ENCODE peak calls at places on chromosomes 2 and 18, in four cellular contexts. V, Z, A and B are unnamed samples.
A peak's percentile ranks its signal among the peaks of the same experiment; 100 is the strongest.

GRCh38 chr18:12291161-12291560 is 16.9 kb upstream of the TUBB6 start:
- DNase-seq in A (no peak), Z (no peak), V (no peak), B (no peak)

GRCh38 chr2:86368181-86368824 is 30.9 kb upstream of the REEP1 start:
- DNase-seq in A (peak; percentile 72), V (no peak), Z (peak; percentile 33), B (no peak)

GRCh38 chr2:219362524-219363164 is 25.1 kb downstream of the DNPEP start:
- DNase-seq in A (peak; percentile 76), Z (peak; percentile 47), V (no peak), B (peak; percentile 15)

GRCh38 chr2:10909050-10909995 is 2.4 kb upstream of the KCNF1 start:
- DNase-seq in A (peak; percentile 57), V (no peak), Z (no peak), B (no peak)

GRCh38 chr18:52242711-52243110 is 97.3 kb upstream of the DCC start:
- DNase-seq in A (no peak), V (no peak), Z (no peak), B (no peak)

GRCh38 chr2:128369626-128370467 is 51.2 kb upstream of the HS6ST1 start:
- DNase-seq in A (no peak), Z (no peak), V (no peak), B (no peak)

GRCh38 chr18:77173274-77174030 is 40.9 kb upstream of the MBP start:
- DNase-seq in A (no peak), V (no peak), Z (no peak), B (no peak)

GRCh38 chr2:16073921-16074425 is 133.6 kb downstream of the MYCN start:
- DNase-seq in V (no peak), A (no peak), Z (no peak), B (no peak)

GRCh38 chr18:11246883-11247282 is 97.5 kb upstream of the PIEZO2 start:
- DNase-seq in A (no peak), V (no peak), Z (no peak), B (no peak)

GRCh38 chr2:235391964-235392615 is 101.8 kb upstream of the AGAP1 start:
- DNase-seq in V (no peak), Z (no peak), A (no peak), B (no peak)

GRCh38 chr2:99822487-99823218 is 319.7 kb downstream of the AFF3 start:
- DNase-seq in A (no peak), Z (no peak), V (no peak), B (no peak)

GRCh38 chr2:159381574-159381973 is 95.1 kb upstream of the WDSUB1 start:
- DNase-seq in V (no peak), A (peak; percentile 6), Z (peak; percentile 10), B (peak; percentile 91)

GRCh38 chr2:12046641-12047040 is 300.2 kb downstream of the LPIN1 start:
- DNase-seq in A (no peak), Z (no peak), V (no peak), B (no peak)

GRCh38 chr2:225042800-225043167 is 516 bp upstream of the DOCK10 start:
- DNase-seq in V (no peak), A (peak; percentile 4), Z (peak; percentile 16), B (no peak)

GRCh38 chr2:188269004-188269403 is 22.7 kb upstream of the GULP1 start:
- DNase-seq in Z (no peak), A (no peak), V (no peak), B (no peak)